ENCODE peak calls at places on chromosomes 12 and 14, in eight cellular contexts. I is sigmoid colon, F is esophagus squamous epithelium, H is transverse colon, O is HCT116, T is H1, A is GM12878, V is A549. E is an unnamed sample.
A peak's percentile ranks its signal among the peaks of the same experiment; 100 is the strongest.

GRCh38 chr14:81400852-81401251 is 728 bp upstream of the STON2 start:
- DNase-seq in I (peak; percentile 88), F (no peak), H (peak; percentile 72), O (peak; percentile 54), T (no peak), A (no peak), V (peak; percentile 17), E (peak; percentile 66)

GRCh38 chr12:100688451-100688864 is 106.1 kb upstream of the ANO4 start:
- DNase-seq in I (no peak), F (no peak), H (no peak), O (no peak), T (no peak), A (no peak), V (no peak), E (no peak)

GRCh38 chr14:99437706-99438105 is 43.0 kb downstream of the SETD3 start:
- DNase-seq in I (no peak), F (no peak), H (no peak), O (no peak), T (no peak), A (no peak), V (no peak), E (no peak)

GRCh38 chr12:64265839-64266238 is 43.7 kb upstream of the KICS2 start:
- DNase-seq in I (no peak), F (no peak), H (no peak), O (no peak), T (no peak), A (no peak), V (no peak), E (no peak)

GRCh38 chr14:51500776-51501175 is 150.9 kb upstream of the FRMD6 start:
- DNase-seq in I (no peak), F (no peak), H (no peak), O (no peak), T (no peak), A (no peak), V (no peak), E (no peak)

GRCh38 chr14:99733551-99734405 is 49.7 kb downstream of the CYP46A1 start:
- DNase-seq in I (peak; percentile 70), F (no peak), H (peak; percentile 29), O (no peak), T (no peak), A (no peak), V (no peak), E (peak; percentile 71)

GRCh38 chr12:20474443-20474842 is 106.1 kb downstream of the PDE3A start:
- DNase-seq in I (no peak), F (no peak), H (no peak), O (no peak), T (no peak), A (no peak), V (no peak), E (no peak)

GRCh38 chr14:76381817-76382494 is 6.0 kb downstream of the ESRRB start:
- DNase-seq in I (no peak), F (no peak), H (no peak), O (no peak), T (no peak), A (no peak), V (no peak), E (no peak)

GRCh38 chr12:101597164-101597563 is 2.4 kb downstream of the MYBPC1 start:
- DNase-seq in I (no peak), F (no peak), H (no peak), O (no peak), T (no peak), A (no peak), V (no peak), E (no peak)

GRCh38 chr12:56431850-56432249 is 17.4 kb downstream of the TIMELESS start:
- DNase-seq in I (no peak), F (no peak), H (no peak), O (no peak), T (no peak), A (no peak), V (no peak), E (no peak)

GRCh38 chr14:39181026-39181692 is 6.1 kb downstream of the PNN start:
- DNase-seq in I (no peak), F (no peak), H (no peak), O (no peak), T (no peak), A (no peak), V (no peak), E (no peak)

GRCh38 chr12:25518512-25518911 is 34.6 kb downstream of the LMNTD1 start:
- DNase-seq in I (no peak), F (no peak), H (no peak), O (no peak), T (no peak), A (peak; percentile 7), V (no peak), E (no peak)

GRCh38 chr12:96034631-96035282 is 630 bp downstream of the LTA4H start:
- DNase-seq in I (no peak), F (no peak), H (peak; percentile 40), O (no peak), T (no peak), A (no peak), V (peak; percentile 38), E (no peak)

GRCh38 chr14:72060917-72061316 is 128.7 kb downstream of the RGS6 start:
- DNase-seq in I (no peak), F (no peak), H (no peak), O (no peak), T (no peak), A (no peak), V (no peak), E (no peak)

GRCh38 chr14:50062438-50063039 is 53.8 kb downstream of the VCPKMT start:
- DNase-seq in I (no peak), F (peak; percentile 33), H (peak; percentile 64), O (peak; percentile 37), T (no peak), A (peak; percentile 71), V (peak; percentile 72), E (no peak)
- TF ChIP-seq POLR2A in I (no peak), F (no peak), H (peak; percentile 46), O (no peak), T (no peak), A (peak; percentile 86), V (no peak), E (no peak)

DNA sequence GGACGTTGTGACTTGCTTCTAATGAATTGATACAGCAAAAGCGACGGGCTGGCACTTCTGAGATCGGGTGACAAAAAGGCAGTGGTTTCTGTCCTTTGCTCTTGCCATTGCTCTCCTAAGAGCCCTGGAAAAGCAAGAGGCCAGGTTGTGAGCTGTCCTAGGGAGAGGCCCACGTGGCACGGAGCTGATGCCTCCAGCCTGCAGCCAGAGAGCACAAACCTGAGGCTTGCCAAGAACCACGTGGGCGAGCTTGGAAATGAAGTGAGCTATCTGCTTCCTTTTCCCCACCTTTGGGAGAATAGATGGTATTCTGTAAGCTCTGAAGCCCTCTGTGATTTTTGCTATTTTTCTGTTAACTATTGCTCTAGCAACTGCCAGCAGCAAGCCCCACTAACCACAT is 26.4 kb upstream of the NOS1 start:
- DNase-seq in I (no peak), F (no peak), H (no peak), O (no peak), T (no peak), A (no peak), V (no peak), E (no peak)
- H3K4me1 ChIP-seq in I (no peaks in the 10 kb centered on the region), F (no peaks in the 10 kb centered on the region), H (no peaks in the 10 kb centered on the region), O (no peaks in the 10 kb centered on the region), T (no peaks in the 10 kb centered on the region), A (no peaks in the 10 kb centered on the region), V (no peaks in the 10 kb centered on the region), E (no peaks in the 10 kb centered on the region)

GRCh38 chr12:49336645-49337584 is at the start of gene C1QL4:
- DNase-seq in I (peak; percentile 85), F (no peak), H (peak; percentile 87), O (peak; percentile 33), T (no peak), A (no peak), V (peak; percentile 84), E (peak; percentile 92)
- TF ChIP-seq POLR2A in I (no peak), F (no peak), H (no peak), O (peak; percentile 35), T (no peak), A (peak; percentile 46), V (peak; percentile 62), E (no peak)

GRCh38 chr12:65944637-65945036 is 120.4 kb downstream of the HMGA2 start:
- DNase-seq in I (no peak), F (no peak), H (no peak), O (no peak), T (no peak), A (no peak), V (no peak), E (no peak)
- H3K4me1 ChIP-seq in I (peaks cover 9% of the 10 kb centered on the region), F (peaks cover 19% of the 10 kb centered on the region), H (peaks cover 8% of the 10 kb centered on the region), O (peaks cover 93% of the 10 kb centered on the region), T (no peaks in the 10 kb centered on the region), A (no peaks in the 10 kb centered on the region), V (peaks cover 33% of the 10 kb centered on the region), E (peaks cover 17% of the 10 kb centered on the region)

DNA sequence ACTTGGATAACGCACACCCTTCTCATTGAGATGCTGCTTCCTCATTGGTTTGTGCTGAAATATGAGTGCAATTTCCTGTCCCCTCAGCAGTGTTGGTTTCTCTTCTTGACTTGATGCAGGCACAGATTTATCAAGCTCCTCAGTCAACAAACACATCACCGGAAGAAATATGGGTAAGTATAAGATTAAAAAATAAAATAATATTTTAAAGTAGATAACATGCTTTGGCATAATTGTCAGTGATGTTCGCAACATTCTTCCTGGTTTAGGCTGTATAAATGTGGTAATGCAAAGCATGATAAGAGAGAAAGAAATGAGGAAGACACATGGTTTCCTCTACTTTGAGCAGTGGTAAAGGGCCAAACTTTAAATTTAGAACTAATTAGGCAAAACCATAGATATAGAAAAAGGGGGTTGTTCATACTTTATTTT is at the start of gene GPR65:
- DNase-seq in I (no peak), F (no peak), H (no peak), O (no peak), T (no peak), A (peak; percentile 69), V (no peak), E (no peak)
- TF ChIP-seq POLR2A in I (no peak), F (no peak), H (peak; percentile 67), O (no peak), T (no peak), A (peak; percentile 57), V (no peak), E (no peak)

GRCh38 chr14:68840454-68840853 is 47.6 kb upstream of the ZFP36L1 start:
- DNase-seq in I (no peak), F (no peak), H (no peak), O (no peak), T (no peak), A (no peak), V (no peak), E (no peak)

GRCh38 chr14:68836093-68836492 is 43.2 kb upstream of the ZFP36L1 start:
- DNase-seq in I (no peak), F (no peak), H (no peak), O (no peak), T (no peak), A (no peak), V (no peak), E (no peak)

DNA sequence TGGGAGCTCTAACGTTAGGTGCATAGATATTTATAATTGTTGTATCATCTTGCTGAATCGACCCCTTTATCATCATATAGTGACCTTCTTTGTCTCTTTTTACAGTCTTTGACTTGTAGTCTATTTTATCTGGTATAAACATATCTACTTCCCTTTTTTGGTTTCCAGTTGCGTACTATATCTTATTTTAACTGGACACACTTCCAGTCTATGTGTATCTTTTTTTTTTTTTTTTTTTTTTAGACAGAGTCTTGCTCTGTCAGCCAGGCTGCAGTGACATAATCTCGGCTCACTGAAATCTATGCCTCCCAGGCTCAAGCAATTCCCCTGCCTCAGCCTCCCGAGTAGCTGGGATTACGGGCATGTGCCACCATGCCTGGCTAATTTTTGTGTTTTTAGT is 41.9 kb upstream of the ZFP36L1 start:
- DNase-seq in I (no peak), F (no peak), H (no peak), O (no peak), T (no peak), A (no peak), V (no peak), E (no peak)
- H3K4me1 ChIP-seq in I (no peaks in the 10 kb centered on the region), F (no peaks in the 10 kb centered on the region), H (no peaks in the 10 kb centered on the region), O (no peaks in the 10 kb centered on the region), T (no peaks in the 10 kb centered on the region), A (peaks cover 4% of the 10 kb centered on the region), V (no peaks in the 10 kb centered on the region), E (no peaks in the 10 kb centered on the region)